ENCODE peak calls at places on chromosomes 11 and 22, in seven cellular contexts. R is tibial nerve; D is CD8-positive, alpha-beta memory T cell; N is sigmoid colon; W is WERI-Rb-1; X is left ventricle myocardium inferior; S is AG04450. B is an unnamed sample.

GRCh38 chr22:35024364-35024692 is 41.6 kb upstream of the ISX start:
- DNase-seq in R (no peak), D (no peak), N (no peak), W (no peak), X (no peak), S (no peak), B (no peak)

GRCh38 chr22:42644422-42645340 is 4.3 kb upstream of the ATP5MGL start:
- DNase-seq in R (peak; percentile 57), D (no peak), N (peak; percentile 87), W (no peak), X (peak; percentile 67), S (no peak), B (no peak)

GRCh38 chr11:36148701-36149100 is 140.5 kb downstream of the COMMD9 start:
- DNase-seq in R (no peak), D (no peak), N (no peak), W (no peak), X (no peak), S (no peak), B (no peak)

GRCh38 chr22:41286639-41287091 is 678 bp upstream of the RANGAP1 start:
- DNase-seq in R (peak; percentile 16), D (peak; percentile 69), N (no peak), W (peak; percentile 21), X (no peak), S (no peak), B (peak; percentile 50)

GRCh38 chr11:18697581-18697980 is 998 bp upstream of the TMEM86A start:
- DNase-seq in R (no peak), D (no peak), N (peak; percentile 12), W (no peak), X (no peak), S (no peak), B (no peak)

GRCh38 chr11:47917643-47918369 is 62.6 kb upstream of the PTPRJ start:
- DNase-seq in R (peak; percentile 74), D (peak; percentile 26), N (peak; percentile 96), W (no peak), X (peak; percentile 78), S (peak; percentile 98), B (no peak)

GRCh38 chr11:44351898-44352498 is 42.1 kb upstream of the ALX4 start:
- DNase-seq in R (no peak), D (no peak), N (no peak), W (no peak), X (no peak), S (no peak), B (no peak)

GRCh38 chr11:111591187-111591960 is 10.9 kb upstream of the SIK2 start:
- DNase-seq in R (no peak), D (no peak), N (no peak), W (no peak), X (no peak), S (no peak), B (no peak)

GRCh38 chr11:115456019-115456418 is 48.2 kb downstream of the CADM1 start:
- DNase-seq in R (no peak), D (no peak), N (no peak), W (no peak), X (no peak), S (no peak), B (no peak)

GRCh38 chr11:111777094-111778046 is 11.2 kb upstream of the PPP2R1B start:
- DNase-seq in R (peak; percentile 46), D (peak; percentile 54), N (no peak), W (no peak), X (no peak), S (peak; percentile 63), B (peak; percentile 8)

GRCh38 chr22:39815882-39816395 is 77.6 kb downstream of the ENTHD1 start:
- DNase-seq in R (no peak), D (no peak), N (no peak), W (no peak), X (no peak), S (no peak), B (no peak)

GRCh38 chr11:46252373-46252914 is 25.0 kb upstream of the CREB3L1 start:
- DNase-seq in R (no peak), D (no peak), N (no peak), W (no peak), X (no peak), S (no peak), B (no peak)

GRCh38 chr22:23401111-23401909 is 178.8 kb downstream of the IGLL1 start:
- DNase-seq in R (no peak), D (no peak), N (peak; percentile 56), W (no peak), X (no peak), S (peak; percentile 36), B (no peak)

GRCh38 chr22:37275622-37276021 is 6.7 kb upstream of the CYTH4 start:
- DNase-seq in R (no peak), D (no peak), N (no peak), W (no peak), X (no peak), S (no peak), B (no peak)

GRCh38 chr11:74357449-74357848 is 40.8 kb downstream of the PGM2L1 start:
- DNase-seq in R (no peak), D (no peak), N (no peak), W (no peak), X (no peak), S (no peak), B (no peak)

GRCh38 chr11:11524436-11525038 is 97.3 kb downstream of the GALNT18 start:
- DNase-seq in R (no peak), D (no peak), N (no peak), W (no peak), X (no peak), S (no peak), B (no peak)

GRCh38 chr11:68881320-68881719 is 22.3 kb downstream of the MRPL21 start:
- DNase-seq in R (no peak), D (no peak), N (no peak), W (no peak), X (no peak), S (no peak), B (no peak)

GRCh38 chr22:40635008-40635939 is 1.2 kb downstream of the MRTFA start:
- DNase-seq in R (peak; percentile 52), D (no peak), N (peak; percentile 78), W (no peak), X (peak; percentile 63), S (no peak), B (no peak)

GRCh38 chr22:25898707-25899365 is 156.8 kb downstream of the MYO18B start:
- DNase-seq in R (no peak), D (no peak), N (no peak), W (peak; percentile 30), X (no peak), S (no peak), B (no peak)

GRCh38 chr11:68057807-68058206 is 19.0 kb downstream of the TCIRG1 start:
- DNase-seq in R (no peak), D (no peak), N (no peak), W (no peak), X (no peak), S (no peak), B (no peak)

GRCh38 chr22:37533995-37534394 is 14.8 kb upstream of the CARD10 start:
- DNase-seq in R (no peak), D (no peak), N (no peak), W (no peak), X (no peak), S (peak; percentile 65), B (no peak)

GRCh38 chr22:32700186-32700882 is 101.2 kb upstream of the TIMP3 start:
- DNase-seq in R (no peak), D (no peak), N (no peak), W (no peak), X (no peak), S (no peak), B (no peak)

DNA sequence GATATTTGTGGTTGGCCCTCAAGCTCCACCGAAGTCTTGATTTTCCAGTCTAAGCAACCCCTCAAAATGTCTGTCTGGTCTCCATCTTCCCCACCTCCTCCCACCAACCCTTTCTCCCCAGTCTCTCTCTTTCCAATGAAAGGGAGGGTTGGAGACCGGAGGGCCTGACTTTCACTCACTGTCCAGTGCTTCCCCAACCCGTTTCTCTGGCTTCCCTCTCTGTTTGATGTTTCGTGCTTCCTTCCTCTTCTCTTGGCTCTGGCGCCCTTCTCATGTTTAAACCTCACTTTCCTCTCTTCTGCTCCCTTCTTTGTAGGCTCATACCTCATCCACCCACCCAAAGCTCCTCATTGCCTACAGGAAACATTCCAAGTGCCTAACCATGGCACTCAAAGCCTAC is 11.1 kb upstream of the VPS37C start:
- DNase-seq in R (no peak), D (no peak), N (peak; percentile 4), W (no peak), X (no peak), S (no peak), B (no peak)
- H3K27me3 ChIP-seq in R (no peaks in the 10 kb centered on the region), D (no peaks in the 10 kb centered on the region), N (no peaks in the 10 kb centered on the region), W (no peaks in the 10 kb centered on the region), X (peaks cover 54% of the 10 kb centered on the region), S (peaks cover 53% of the 10 kb centered on the region), B (no peaks in the 10 kb centered on the region)

DNA sequence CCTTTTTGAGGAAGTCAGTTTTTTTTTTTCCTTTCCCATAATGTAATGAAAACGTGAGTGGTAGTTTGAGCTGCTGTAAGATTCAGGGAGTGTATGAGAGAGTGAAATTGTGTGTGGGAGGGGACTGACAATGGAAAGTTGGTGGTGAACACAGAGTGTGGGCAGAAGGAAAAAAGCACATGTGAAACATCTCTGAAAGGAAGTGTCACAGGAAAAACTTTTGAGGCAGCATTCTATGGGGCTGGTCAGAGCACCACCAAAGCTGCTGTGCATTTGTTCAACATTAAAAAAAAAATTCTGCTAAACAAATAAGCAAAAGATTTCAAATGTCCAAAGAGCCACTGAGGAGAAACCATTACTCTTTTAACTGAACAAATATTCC is 154.4 kb downstream of the MAML2 start:
- DNase-seq in R (no peak), D (no peak), N (no peak), W (no peak), X (no peak), S (no peak), B (no peak)
- H3K27ac ChIP-seq in R (no peak overlapping the region), D (no peak overlapping the region), N (no peak overlapping the region), W (no peak overlapping the region), X (peak overlapping the region; percentile 63), S (peak overlapping the region; percentile 69), B (no peak overlapping the region)

GRCh38 chr11:38646382-38646781 is 2048.3 kb upstream of the RAG2 start:
- DNase-seq in R (no peak), D (no peak), N (no peak), W (no peak), X (peak; percentile 23), S (no peak), B (no peak)

GRCh38 chr11:38648597-38648996 is 2050.6 kb upstream of the RAG2 start:
- DNase-seq in R (no peak), D (no peak), N (no peak), W (no peak), X (no peak), S (no peak), B (no peak)
- H3K27me3 ChIP-seq in R (no peaks in the 10 kb centered on the region), D (no peaks in the 10 kb centered on the region), N (no peaks in the 10 kb centered on the region), W (no peaks in the 10 kb centered on the region), X (no peaks in the 10 kb centered on the region), S (no peaks in the 10 kb centered on the region), B (no peaks in the 10 kb centered on the region)

DNA sequence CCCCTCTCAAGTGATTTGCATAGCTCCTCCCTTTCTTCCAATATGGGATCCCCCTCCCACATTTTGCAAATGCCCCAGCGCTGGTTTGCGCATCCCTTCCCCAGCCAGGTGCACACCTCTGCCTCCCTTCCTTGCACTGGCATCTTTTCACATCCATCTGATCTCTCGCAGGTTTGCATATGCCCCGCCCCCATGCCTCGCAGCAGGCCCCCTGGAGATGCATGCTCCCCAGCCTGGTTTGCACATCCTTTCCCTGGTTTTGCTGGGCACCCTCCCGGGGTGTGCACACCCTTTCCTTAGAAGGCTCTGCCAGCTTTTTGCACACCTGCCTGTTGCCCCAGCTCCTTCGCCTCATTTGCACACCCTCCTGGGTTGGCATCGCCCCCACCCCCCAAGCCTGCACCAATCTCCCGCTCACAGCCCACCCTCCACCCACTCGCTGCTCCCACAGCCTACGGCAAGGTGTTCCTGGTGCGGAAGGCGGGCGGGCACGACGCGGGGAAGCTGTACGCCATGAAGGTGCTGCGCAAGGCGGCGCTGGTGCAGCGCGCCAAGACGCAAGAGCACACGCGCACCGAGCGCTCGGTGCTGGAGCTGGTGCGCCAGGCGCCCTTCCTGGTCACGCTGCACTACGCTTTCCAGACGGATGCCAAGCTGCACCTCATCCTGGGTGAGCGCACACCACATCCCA is 895 bp downstream of the RPS6KA4 start:
- DNase-seq in R (no peak), D (peak; percentile 30), N (no peak), W (no peak), X (no peak), S (no peak), B (no peak)
- H3K27ac ChIP-seq in R (peak overlapping the region; percentile 86), D (peak overlapping the region; percentile 76), N (peak overlapping the region; percentile 90), W (no peak overlapping the region), X (peak overlapping the region; percentile 92), S (no peak overlapping the region), B (peak overlapping the region; percentile 56)

B was measured in effector memory CD4-positive, alpha-beta T cell.